ENCODE peak calls at places on chromosomes 5 and 9, in ten cellular contexts. X, V, M, L, U, N, F, R, C and I are unnamed samples.

GRCh38 chr9:27554712-27555111 is 18.6 kb downstream of the C9orf72 start:
- DNase-seq in M (no peak), L (no peak), R (no peak), C (no peak), N (no peak), U (no peak), F (no peak), V (no peak), X (no peak), I (no peak)

GRCh38 chr5:123610209-123610608 is 98.2 kb downstream of the CSNK1G3 start:
- DNase-seq in V (no peak), F (no peak), X (no peak), N (no peak), U (peak), L (no peak), C (no peak), R (no peak), M (peak), I (no peak)

GRCh38 chr9:70941191-70941590 is 180.2 kb downstream of the TRPM3 start:
- DNase-seq in M (no peak), V (no peak), U (no peak), X (no peak), F (no peak), C (no peak), L (no peak), N (no peak), R (no peak), I (no peak)

GRCh38 chr5:150615141-150615699 is 25.2 kb upstream of the SYNPO start:
- DNase-seq in R (peak), M (peak), F (no peak), U (peak), X (no peak), V (no peak), N (no peak), C (no peak), L (no peak), I (peak)

GRCh38 chr5:87246046-87246445 is 21.6 kb upstream of the RASA1 start:
- DNase-seq in X (no peak), V (no peak), L (no peak), C (no peak), M (no peak), N (no peak), U (no peak), F (no peak), R (no peak), I (no peak)

GRCh38 chr5:135227064-135228022 is 171.7 kb downstream of the MACROH2A1 start:
- DNase-seq in X (no peak), V (no peak), N (no peak), C (no peak), F (no peak), M (no peak), U (no peak), R (no peak), L (peak), I (no peak)

GRCh38 chr5:19564036-19564435 is 424.0 kb downstream of the CDH18 start:
- DNase-seq in C (no peak), N (no peak), M (no peak), U (no peak), F (no peak), X (no peak), V (no peak), R (no peak), L (peak), I (no peak)

GRCh38 chr9:84652496-84653081 is 16.9 kb upstream of the NTRK2 start:
- DNase-seq in F (no peak), N (no peak), V (no peak), R (no peak), L (no peak), X (no peak), C (no peak), U (no peak), M (no peak), I (no peak)

GRCh38 chr5:156934450-156935211 is 28.4 kb downstream of the TIMD4 start:
- DNase-seq in M (no peak), R (no peak), C (peak), L (no peak), F (peak), V (peak), N (no peak), X (no peak), U (no peak), I (peak)

GRCh38 chr5:124057161-124057814 is 545.3 kb downstream of the CSNK1G3 start:
- DNase-seq in C (no peak), U (no peak), M (no peak), X (no peak), V (no peak), N (peak), R (peak), L (no peak), F (no peak), I (peak)

GRCh38 chr5:110179291-110179690 is 489.6 kb downstream of the MAN2A1 start:
- DNase-seq in X (no peak), M (no peak), N (no peak), C (no peak), L (no peak), V (no peak), R (no peak), U (no peak), F (no peak), I (no peak)

GRCh38 chr5:166276006-166276405 is 2015.4 kb upstream of the WWC1 start:
- DNase-seq in N (no peak), C (no peak), L (no peak), R (no peak), M (no peak), V (no peak), X (no peak), U (no peak), F (no peak), I (no peak)

GRCh38 chr5:80934751-80935150 is 25.4 kb upstream of the RASGRF2 start:
- DNase-seq in R (no peak), X (peak), N (no peak), M (no peak), U (no peak), C (no peak), F (no peak), V (no peak), L (no peak), I (no peak)

GRCh38 chr5:115873392-115873791 is 31.7 kb downstream of the AP3S1 start:
- DNase-seq in X (no peak), N (no peak), R (no peak), U (peak), L (no peak), F (no peak), M (peak), V (no peak), C (no peak), I (no peak)

GRCh38 chr5:88438006-88438405 is 169.4 kb upstream of the TMEM161B start:
- DNase-seq in V (peak), M (peak), C (no peak), F (no peak), R (no peak), N (peak), X (no peak), L (no peak), U (peak), I (no peak)